ENCODE peak calls at places on chromosomes 2 and 18, in four cellular contexts. B is body of pancreas, R is pancreas, Q is dorsolateral prefrontal cortex. J is an unnamed sample.

GRCh38 chr2:67596871-67597270 is 199.7 kb downstream of the ETAA1 start:
- DNase-seq in B (no peak), R (no peak), Q (no peak), J (no peak)

GRCh38 chr2:106868199-106868598 is 17.8 kb downstream of the ST6GAL2 start:
- DNase-seq in B (no peak), R (no peak), Q (no peak), J (no peak)

GRCh38 chr2:113357071-113357470 is 78.3 kb upstream of the PAX8 start:
- DNase-seq in B (no peak), R (no peak), Q (no peak), J (no peak)

GRCh38 chr2:118689874-118690273 is 157.6 kb downstream of the EN1 start:
- DNase-seq in B (no peak), R (no peak), Q (no peak), J (no peak)

GRCh38 chr18:7334973-7335568 is 104.2 kb downstream of the LRRC30 start:
- DNase-seq in B (no peak), R (no peak), Q (no peak), J (no peak)

GRCh38 chr2:238005528-238005927 is 38.7 kb downstream of the UBE2F start:
- DNase-seq in B (no peak), R (no peak), Q (no peak), J (no peak)

GRCh38 chr2:229562472-229563127 is 151.8 kb downstream of the DNER start:
- DNase-seq in B (no peak), R (no peak), Q (no peak), J (no peak)

GRCh38 chr2:17915811-17916523 is 37.5 kb downstream of the KCNS3 start:
- DNase-seq in B (no peak), R (no peak), Q (no peak), J (no peak)

GRCh38 chr2:160228141-160228963 is 28.3 kb upstream of the ITGB6 start:
- DNase-seq in B (no peak), R (no peak), Q (no peak), J (no peak)

GRCh38 chr2:200585730-200586643 is at the start of gene AOX1:
- DNase-seq in B (peak; percentile 79), R (peak; percentile 79), Q (peak; percentile 25), J (peak; percentile 84)

GRCh38 chr2:60317831-60318230 is 235.6 kb downstream of the BCL11A start:
- DNase-seq in B (no peak), R (no peak), Q (no peak), J (no peak)

GRCh38 chr18:74281011-74281638 is 10.6 kb downstream of the CYB5A start:
- DNase-seq in B (no peak), R (no peak), Q (peak; percentile 74), J (no peak)

GRCh38 chr2:88692187-88692586 is 714 bp downstream of the RPIA start:
- DNase-seq in B (peak; percentile 54), R (peak; percentile 53), Q (peak; percentile 6), J (peak; percentile 84)

GRCh38 chr2:13201924-13202323 is 485.2 kb downstream of the TRIB2 start:
- DNase-seq in B (no peak), R (no peak), Q (no peak), J (no peak)

GRCh38 chr2:237228226-237228625 is 142.5 kb downstream of the COPS8 start:
- DNase-seq in B (no peak), R (no peak), Q (no peak), J (no peak)

GRCh38 chr2:7191927-7192326 is 274.7 kb downstream of the RNF144A start:
- DNase-seq in B (no peak), R (no peak), Q (no peak), J (no peak)

GRCh38 chr2:40479995-40480525 is 28.2 kb upstream of the SLC8A1 start:
- DNase-seq in B (no peak), R (no peak), Q (no peak), J (no peak)

GRCh38 chr2:97712693-97713295 is 582 bp upstream of the ZAP70 start:
- DNase-seq in B (no peak), R (no peak), Q (no peak), J (peak; percentile 75)

GRCh38 chr2:205409403-205409802 is 272.9 kb upstream of the NRP2 start:
- DNase-seq in B (no peak), R (no peak), Q (no peak), J (no peak)

GRCh38 chr2:65031341-65032015 is 24.7 kb upstream of the CEP68 start:
- DNase-seq in B (peak; percentile 17), R (peak; percentile 50), Q (no peak), J (peak; percentile 80)

GRCh38 chr2:206113148-206113547 is 27.2 kb upstream of the INO80D start:
- DNase-seq in B (no peak), R (no peak), Q (no peak), J (no peak)

GRCh38 chr2:696463-696862 is 19.3 kb upstream of the TMEM18 start:
- DNase-seq in B (no peak), R (no peak), Q (no peak), J (peak; percentile 83)

GRCh38 chr2:226699321-226699720 is 100.3 kb downstream of the IRS1 start:
- DNase-seq in B (peak; percentile 19), R (peak; percentile 30), Q (peak; percentile 90), J (no peak)

GRCh38 chr2:162333968-162334367 is 10.0 kb upstream of the GCA start:
- DNase-seq in B (no peak), R (no peak), Q (no peak), J (no peak)

GRCh38 chr2:234679766-234680687 is 183.1 kb upstream of the ARL4C start:
- DNase-seq in B (peak; percentile 32), R (no peak), Q (no peak), J (no peak)

GRCh38 chr18:21389283-21389682 is 147.3 kb downstream of the GREB1L start:
- DNase-seq in B (no peak), R (no peak), Q (no peak), J (no peak)

GRCh38 chr2:239269959-239270358 is 130.9 kb downstream of the HDAC4 start:
- DNase-seq in B (no peak), R (no peak), Q (peak; percentile 1), J (peak; percentile 63)

GRCh38 chr2:30653847-30654246 is 153.4 kb downstream of the CAPN13 start:
- DNase-seq in B (no peak), R (no peak), Q (no peak), J (no peak)

GRCh38 chr18:59674534-59674933 is 22.7 kb downstream of the CCBE1 start:
- DNase-seq in B (no peak), R (no peak), Q (no peak), J (no peak)

GRCh38 chr2:33426666-33427231 is 49.7 kb upstream of the RASGRP3 start:
- DNase-seq in B (peak; percentile 55), R (peak; percentile 48), Q (no peak), J (no peak)

GRCh38 chr2:187552959-187553681 is 1.1 kb downstream of the TFPI start:
- DNase-seq in B (no peak), R (no peak), Q (no peak), J (no peak)

GRCh38 chr2:121173112-121173511 is 111.9 kb downstream of the TFCP2L1 start:
- DNase-seq in B (no peak), R (no peak), Q (no peak), J (no peak)

GRCh38 chr2:10498525-10499274 is 50.6 kb upstream of the ODC1 start:
- DNase-seq in B (no peak), R (no peak), Q (no peak), J (peak; percentile 28)

DNA sequence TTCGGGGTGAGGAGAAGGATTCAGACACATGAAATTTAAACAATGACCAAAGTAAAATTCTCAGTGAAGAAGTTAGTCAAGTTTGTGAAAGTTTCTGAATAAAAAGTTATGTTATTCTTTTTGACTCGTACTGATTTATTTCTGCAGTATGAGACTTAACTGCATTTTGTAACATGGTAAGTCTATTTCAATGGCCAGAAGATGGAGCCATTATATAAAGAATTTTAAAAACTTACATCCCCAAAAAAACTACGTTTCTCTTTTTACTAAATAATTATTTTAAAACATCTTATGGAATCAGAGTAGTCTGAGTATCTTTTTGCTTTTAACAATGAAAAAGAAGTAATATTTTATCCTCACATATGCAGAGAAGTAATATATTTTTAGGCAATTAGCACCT is 51.4 kb upstream of the SCN1A start:
- DNase-seq in B (no peak), R (no peak), Q (no peak), J (no peak)
- TF ChIP-seq CTCF in B (no peak), R (no peak), Q (no peak), J (no peak)

GRCh38 chr2:219497495-219498279 is 1.0 kb upstream of the GMPPA start:
- DNase-seq in B (peak; percentile 89), R (peak; percentile 91), Q (peak; percentile 61), J (peak; percentile 96)

GRCh38 chr2:219498280-219499057 is at the start of gene GMPPA:
- DNase-seq in B (peak; percentile 97), R (peak; percentile 93), Q (peak; percentile 93), J (peak; percentile 98)

GRCh38 chr2:219496247-219496646 is 2.4 kb upstream of the GMPPA start:
- DNase-seq in B (no peak), R (no peak), Q (no peak), J (no peak)

GRCh38 chr2:219495531-219496122 is 3.1 kb upstream of the GMPPA start:
- DNase-seq in B (peak; percentile 58), R (peak; percentile 59), Q (peak; percentile 57), J (no peak)

GRCh38 chr2:219496781-219497494 is 1.8 kb upstream of the GMPPA start:
- DNase-seq in B (no peak), R (no peak), Q (no peak), J (peak; percentile 85)
- H3K27ac ChIP-seq in B (no peak overlapping the region), R (no peak overlapping the region), Q (no peak overlapping the region), J (no peak overlapping the region)

GRCh38 chr2:156333951-156334495 is 1.5 kb upstream of the NR4A2 start:
- DNase-seq in B (peak; percentile 65), R (peak; percentile 73), Q (peak; percentile 64), J (peak; percentile 96)
- TF ChIP-seq CTCF in B (peak; percentile 41), R (no peak), Q (no peak), J (peak; percentile 35)

GRCh38 chr2:26493631-26494030 is 15.7 kb upstream of the OTOF start:
- DNase-seq in B (no peak), R (no peak), Q (no peak), J (peak; percentile 14)
- H3K27ac ChIP-seq in B (no peak overlapping the region), R (no peak overlapping the region), Q (no peak overlapping the region), J (no peak overlapping the region)

GRCh38 chr2:240872317-240873097 is 3.9 kb downstream of the AGXT start:
- DNase-seq in B (no peak), R (no peak), Q (no peak), J (peak; percentile 71)

GRCh38 chr2:240873098-240873788 is 4.6 kb downstream of the AGXT start:
- DNase-seq in B (no peak), R (no peak), Q (no peak), J (peak; percentile 68)

GRCh38 chr2:240874715-240875227 is 6.1 kb downstream of the AGXT start:
- DNase-seq in B (no peak), R (peak; percentile 26), Q (no peak), J (peak; percentile 69)

GRCh38 chr2:240875228-240876034 is 6.8 kb downstream of the AGXT start:
- DNase-seq in B (no peak), R (no peak), Q (no peak), J (peak; percentile 62)

GRCh38 chr2:240873805-240874714 is 5.4 kb downstream of the AGXT start:
- DNase-seq in B (no peak), R (peak; percentile 36), Q (no peak), J (peak; percentile 69)
- TF ChIP-seq CTCF in B (no peak), R (no peak), Q (no peak), J (no peak)

J was measured in spleen.